ENCODE peak calls at places on chromosomes 12 and 14, in five cellular contexts. One of them, this sample, is unnamed.

GRCh38 chr14:90551733-90552464 is 155.1 kb downstream of the CALM1 start:
- DNase-seq in uterus: no peak
- DNase-seq in A549: no peak
- DNase-seq in mesendoderm: no peak
- DNase-seq in endothelial cell of umbilical vein: no peak
- DNase-seq in this sample: no peak

GRCh38 chr12:65636436-65636835 is 187.8 kb upstream of the HMGA2 start:
- DNase-seq in endothelial cell of umbilical vein: no peak
- DNase-seq in uterus: no peak
- DNase-seq in A549: no peak
- DNase-seq in mesendoderm: no peak
- DNase-seq in this sample: no peak

GRCh38 chr14:99164712-99165111 is 107.3 kb downstream of the BCL11B start:
- DNase-seq in uterus: no peak
- DNase-seq in endothelial cell of umbilical vein: no peak
- DNase-seq in mesendoderm: no peak
- DNase-seq in A549: no peak
- DNase-seq in this sample: no peak

GRCh38 chr12:32451816-32452215 is 52.5 kb downstream of the FGD4 start:
- DNase-seq in mesendoderm: no peak
- DNase-seq in A549: no peak
- DNase-seq in uterus: no peak
- DNase-seq in endothelial cell of umbilical vein: peak; percentile 83
- DNase-seq in this sample: no peak

GRCh38 chr14:99318091-99318958 is 46.3 kb upstream of the BCL11B start:
- DNase-seq in A549: peak; percentile 26
- DNase-seq in mesendoderm: peak; percentile 33
- DNase-seq in endothelial cell of umbilical vein: no peak
- DNase-seq in uterus: no peak
- DNase-seq in this sample: no peak

GRCh38 chr12:27003421-27004311 is 10.5 kb downstream of the TM7SF3 start:
- DNase-seq in A549: no peak
- DNase-seq in mesendoderm: no peak
- DNase-seq in endothelial cell of umbilical vein: no peak
- DNase-seq in uterus: no peak
- DNase-seq in this sample: no peak

GRCh38 chr12:6703631-6704030 is 3.0 kb upstream of the PIANP start:
- DNase-seq in mesendoderm: peak; percentile 84
- DNase-seq in A549: peak; percentile 65
- DNase-seq in uterus: no peak
- DNase-seq in endothelial cell of umbilical vein: no peak
- DNase-seq in this sample: peak; percentile 46

GRCh38 chr12:116797885-116798284 is 59.8 kb downstream of the RNFT2 start:
- DNase-seq in A549: no peak
- DNase-seq in mesendoderm: no peak
- DNase-seq in endothelial cell of umbilical vein: no peak
- DNase-seq in uterus: no peak
- DNase-seq in this sample: no peak

GRCh38 chr14:22852940-22853767 is 16.8 kb downstream of the MMP14 start:
- DNase-seq in endothelial cell of umbilical vein: peak; percentile 85
- DNase-seq in uterus: peak; percentile 94
- DNase-seq in mesendoderm: peak; percentile 89
- DNase-seq in A549: peak; percentile 82
- DNase-seq in this sample: peak; percentile 86

GRCh38 chr12:46524778-46525177 is 152.2 kb upstream of the SLC38A2 start:
- DNase-seq in A549: peak; percentile 27
- DNase-seq in endothelial cell of umbilical vein: peak; percentile 43
- DNase-seq in mesendoderm: peak; percentile 13
- DNase-seq in uterus: peak; percentile 96
- DNase-seq in this sample: peak; percentile 80

GRCh38 chr12:110528277-110528839 is 26.2 kb downstream of the RAD9B start:
- DNase-seq in mesendoderm: no peak
- DNase-seq in A549: no peak
- DNase-seq in endothelial cell of umbilical vein: no peak
- DNase-seq in uterus: no peak
- DNase-seq in this sample: no peak

GRCh38 chr12:75553865-75554555 is 42.6 kb upstream of the KRR1 start:
- DNase-seq in endothelial cell of umbilical vein: no peak
- DNase-seq in uterus: no peak
- DNase-seq in mesendoderm: peak; percentile 39
- DNase-seq in A549: no peak
- DNase-seq in this sample: peak; percentile 22

GRCh38 chr12:128767518-128767917 is 56.2 kb downstream of the SLC15A4 start:
- DNase-seq in endothelial cell of umbilical vein: no peak
- DNase-seq in uterus: no peak
- DNase-seq in mesendoderm: no peak
- DNase-seq in A549: no peak
- DNase-seq in this sample: no peak

GRCh38 chr12:110885152-110885840 is 35.1 kb downstream of the MYL2 start:
- DNase-seq in uterus: no peak
- DNase-seq in mesendoderm: no peak
- DNase-seq in endothelial cell of umbilical vein: no peak
- DNase-seq in A549: no peak
- DNase-seq in this sample: no peak

GRCh38 chr12:55874465-55874864 is 31.7 kb upstream of the MMP19 start:
- DNase-seq in uterus: no peak
- DNase-seq in mesendoderm: no peak
- DNase-seq in A549: no peak
- DNase-seq in endothelial cell of umbilical vein: no peak
- DNase-seq in this sample: no peak

GRCh38 chr14:38357557-38357956 is 101.7 kb upstream of the CLEC14A start:
- DNase-seq in mesendoderm: no peak
- DNase-seq in uterus: no peak
- DNase-seq in A549: no peak
- DNase-seq in endothelial cell of umbilical vein: peak; percentile 97
- DNase-seq in this sample: peak; percentile 88

GRCh38 chr12:95767703-95768102 is 22.9 kb downstream of the NTN4 start:
- DNase-seq in endothelial cell of umbilical vein: no peak
- DNase-seq in A549: no peak
- DNase-seq in mesendoderm: no peak
- DNase-seq in uterus: no peak
- DNase-seq in this sample: peak; percentile 71

GRCh38 chr12:111645433-111645832 is 40.3 kb downstream of the BRAP start:
- DNase-seq in endothelial cell of umbilical vein: peak; percentile 27
- DNase-seq in uterus: no peak
- DNase-seq in mesendoderm: peak; percentile 17
- DNase-seq in A549: peak; percentile 12
- DNase-seq in this sample: no peak

GRCh38 chr14:74879427-74880180 is 2.1 kb upstream of the DLST start:
- DNase-seq in uterus: no peak
- DNase-seq in mesendoderm: peak; percentile 79
- DNase-seq in endothelial cell of umbilical vein: no peak
- DNase-seq in A549: no peak
- DNase-seq in this sample: no peak

GRCh38 chr12:119308743-119309456 is 25.6 kb upstream of the CCDC60 start:
- DNase-seq in endothelial cell of umbilical vein: no peak
- DNase-seq in A549: no peak
- DNase-seq in mesendoderm: peak; percentile 59
- DNase-seq in uterus: no peak
- DNase-seq in this sample: no peak

GRCh38 chr12:49415426-49416040 is 48.3 kb downstream of the SPATS2 start:
- DNase-seq in endothelial cell of umbilical vein: no peak
- DNase-seq in A549: no peak
- DNase-seq in mesendoderm: no peak
- DNase-seq in uterus: no peak
- DNase-seq in this sample: no peak
- H3K4me1 ChIP-seq in endothelial cell of umbilical vein: no peaks in the 10 kb centered on the region
- H3K4me1 ChIP-seq in A549: peaks cover 61% of the 10 kb centered on the region
- H3K4me1 ChIP-seq in mesendoderm: no peaks in the 10 kb centered on the region
- H3K4me1 ChIP-seq in uterus: no peaks in the 10 kb centered on the region
- H3K4me1 ChIP-seq in this sample: peaks cover 3% of the 10 kb centered on the region

GRCh38 chr14:68245146-68246073 is 425.8 kb downstream of the RAD51B start:
- DNase-seq in endothelial cell of umbilical vein: no peak
- DNase-seq in A549: no peak
- DNase-seq in mesendoderm: no peak
- DNase-seq in uterus: peak; percentile 54
- DNase-seq in this sample: peak; percentile 52

GRCh38 chr14:68244272-68244975 is 424.8 kb downstream of the RAD51B start:
- DNase-seq in mesendoderm: no peak
- DNase-seq in A549: no peak
- DNase-seq in uterus: no peak
- DNase-seq in endothelial cell of umbilical vein: no peak
- DNase-seq in this sample: no peak

GRCh38 chr14:68241862-68242490 is 422.4 kb downstream of the RAD51B start:
- DNase-seq in uterus: no peak
- DNase-seq in mesendoderm: no peak
- DNase-seq in A549: no peak
- DNase-seq in endothelial cell of umbilical vein: no peak
- DNase-seq in this sample: no peak

GRCh38 chr14:68246074-68246980 is 426.7 kb downstream of the RAD51B start:
- DNase-seq in endothelial cell of umbilical vein: peak; percentile 61
- DNase-seq in uterus: no peak
- DNase-seq in A549: no peak
- DNase-seq in mesendoderm: peak; percentile 49
- DNase-seq in this sample: no peak

GRCh38 chr14:68243441-68244010 is 423.9 kb downstream of the RAD51B start:
- DNase-seq in endothelial cell of umbilical vein: no peak
- DNase-seq in mesendoderm: no peak
- DNase-seq in uterus: no peak
- DNase-seq in A549: no peak
- DNase-seq in this sample: no peak
- H3K4me1 ChIP-seq in endothelial cell of umbilical vein: peaks cover 29% of the 10 kb centered on the region
- H3K4me1 ChIP-seq in mesendoderm: no peaks in the 10 kb centered on the region
- H3K4me1 ChIP-seq in uterus: peaks cover 12% of the 10 kb centered on the region
- H3K4me1 ChIP-seq in A549: peaks cover 39% of the 10 kb centered on the region
- H3K4me1 ChIP-seq in this sample: peaks cover 12% of the 10 kb centered on the region

GRCh38 chr14:35573911-35574310 is 39.9 kb downstream of the INSM2 start:
- DNase-seq in mesendoderm: no peak
- DNase-seq in A549: no peak
- DNase-seq in uterus: no peak
- DNase-seq in endothelial cell of umbilical vein: no peak
- DNase-seq in this sample: no peak

GRCh38 chr14:35578135-35578534 is 44.2 kb downstream of the INSM2 start:
- DNase-seq in A549: no peak
- DNase-seq in endothelial cell of umbilical vein: no peak
- DNase-seq in uterus: no peak
- DNase-seq in mesendoderm: no peak
- DNase-seq in this sample: no peak

GRCh38 chr14:35576260-35576659 is 42.3 kb downstream of the INSM2 start:
- DNase-seq in mesendoderm: no peak
- DNase-seq in uterus: no peak
- DNase-seq in A549: no peak
- DNase-seq in endothelial cell of umbilical vein: peak; percentile 9
- DNase-seq in this sample: peak; percentile 6

GRCh38 chr14:35578639-35579038 is 44.7 kb downstream of the INSM2 start:
- DNase-seq in mesendoderm: no peak
- DNase-seq in endothelial cell of umbilical vein: no peak
- DNase-seq in A549: no peak
- DNase-seq in uterus: no peak
- DNase-seq in this sample: no peak

DNA sequence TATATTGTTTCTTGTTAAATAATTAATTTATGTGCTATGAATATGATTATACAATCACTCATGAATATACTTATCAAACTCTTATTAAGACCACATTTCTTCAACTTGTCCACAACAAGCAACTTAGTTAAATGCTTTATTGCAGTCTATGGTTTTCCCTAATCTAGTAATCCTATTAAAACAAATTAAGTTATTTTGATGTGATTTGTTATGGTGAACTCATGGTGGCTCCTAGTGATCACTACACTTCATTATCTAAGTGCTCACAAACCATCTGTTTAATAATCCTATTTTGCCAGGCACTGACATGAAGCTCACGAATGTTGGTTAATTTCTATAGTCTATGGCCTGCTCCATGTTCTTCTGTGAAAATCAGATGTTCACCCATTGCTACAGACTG is 42.9 kb downstream of the INSM2 start:
- DNase-seq in uterus: no peak
- DNase-seq in endothelial cell of umbilical vein: no peak
- DNase-seq in mesendoderm: no peak
- DNase-seq in A549: no peak
- DNase-seq in this sample: no peak
- H3K4me1 ChIP-seq in uterus: no peaks in the 10 kb centered on the region
- H3K4me1 ChIP-seq in endothelial cell of umbilical vein: no peaks in the 10 kb centered on the region
- H3K4me1 ChIP-seq in mesendoderm: no peaks in the 10 kb centered on the region
- H3K4me1 ChIP-seq in A549: no peaks in the 10 kb centered on the region
- H3K4me1 ChIP-seq in this sample: no peaks in the 10 kb centered on the region

GRCh38 chr12:132430838-132431826 is 58.8 kb upstream of the FBRSL1 start:
- DNase-seq in A549: no peak
- DNase-seq in mesendoderm: peak; percentile 12
- DNase-seq in uterus: no peak
- DNase-seq in endothelial cell of umbilical vein: no peak
- DNase-seq in this sample: no peak

GRCh38 chr12:132429932-132430643 is 59.9 kb upstream of the FBRSL1 start:
- DNase-seq in mesendoderm: peak; percentile 62
- DNase-seq in A549: peak; percentile 57
- DNase-seq in endothelial cell of umbilical vein: no peak
- DNase-seq in uterus: no peak
- DNase-seq in this sample: peak; percentile 58

GRCh38 chr12:132432721-132433577 is 57.0 kb upstream of the FBRSL1 start:
- DNase-seq in mesendoderm: no peak
- DNase-seq in endothelial cell of umbilical vein: no peak
- DNase-seq in A549: no peak
- DNase-seq in uterus: peak; percentile 47
- DNase-seq in this sample: no peak

GRCh38 chr12:132433641-132434395 is 56.1 kb upstream of the FBRSL1 start:
- DNase-seq in uterus: no peak
- DNase-seq in mesendoderm: no peak
- DNase-seq in endothelial cell of umbilical vein: no peak
- DNase-seq in A549: no peak
- DNase-seq in this sample: no peak

DNA sequence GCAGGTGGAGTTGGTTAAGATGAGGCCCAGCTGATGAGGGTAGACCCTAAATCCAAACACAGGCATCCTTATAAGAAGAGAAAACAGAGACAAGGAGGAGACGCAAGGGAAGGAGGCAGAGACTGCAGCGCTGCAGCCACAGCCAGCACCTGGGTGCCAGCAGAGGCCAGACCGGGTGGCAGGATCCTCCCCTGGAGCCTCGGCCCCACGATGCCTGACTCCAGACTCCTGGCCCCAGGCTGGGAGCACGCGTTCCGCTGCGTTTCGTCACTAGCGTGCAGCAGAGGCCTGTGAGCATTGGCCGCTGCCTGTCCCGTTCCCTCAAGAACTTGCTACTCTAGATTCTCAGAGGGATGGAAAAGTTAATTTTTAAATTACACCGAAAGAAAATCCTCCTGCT is 57.8 kb upstream of the FBRSL1 start:
- DNase-seq in mesendoderm: no peak
- DNase-seq in uterus: no peak
- DNase-seq in endothelial cell of umbilical vein: no peak
- DNase-seq in A549: no peak
- DNase-seq in this sample: no peak
- H3K4me1 ChIP-seq in mesendoderm: no peaks in the 10 kb centered on the region
- H3K4me1 ChIP-seq in uterus: peaks cover 4% of the 10 kb centered on the region
- H3K4me1 ChIP-seq in endothelial cell of umbilical vein: no peaks in the 10 kb centered on the region
- H3K4me1 ChIP-seq in A549: peaks cover 19% of the 10 kb centered on the region
- H3K4me1 ChIP-seq in this sample: no peaks in the 10 kb centered on the region

GRCh38 chr12:3075315-3075714 is 1.9 kb upstream of the TSPAN9 start:
- DNase-seq in A549: no peak
- DNase-seq in mesendoderm: no peak
- DNase-seq in uterus: no peak
- DNase-seq in endothelial cell of umbilical vein: no peak
- DNase-seq in this sample: no peak
- H3K4me1 ChIP-seq in A549: peaks cover 11% of the 10 kb centered on the region
- H3K4me1 ChIP-seq in mesendoderm: peaks cover 2% of the 10 kb centered on the region
- H3K4me1 ChIP-seq in uterus: no peaks in the 10 kb centered on the region
- H3K4me1 ChIP-seq in endothelial cell of umbilical vein: peaks cover 20% of the 10 kb centered on the region
- H3K4me1 ChIP-seq in this sample: peaks cover 4% of the 10 kb centered on the region